ENCODE peak calls at places on chromosomes 6 and 20, in six cellular contexts. One of them, this sample, is unnamed.
A peak's percentile ranks its signal among the peaks of the same experiment; 100 is the strongest.

GRCh38 chr20:22385602-22386299 is 198.6 kb downstream of the FOXA2 start:
- DNase-seq in endothelial cell of umbilical vein: no peak
- DNase-seq in GM23248: peak; percentile 22
- DNase-seq in GM12878: no peak
- DNase-seq in H1: no peak
- DNase-seq in DND-41: no peak
- DNase-seq in this sample: peak; percentile 27

GRCh38 chr6:136066005-136066404 is 184.1 kb downstream of the MTFR2 start:
- DNase-seq in endothelial cell of umbilical vein: peak; percentile 50
- DNase-seq in GM12878: no peak
- DNase-seq in DND-41: no peak
- DNase-seq in H1: no peak
- DNase-seq in GM23248: peak; percentile 37
- DNase-seq in this sample: peak; percentile 51

GRCh38 chr20:51387125-51387865 is 155.2 kb downstream of the NFATC2 start:
- DNase-seq in GM12878: no peak
- DNase-seq in H1: no peak
- DNase-seq in endothelial cell of umbilical vein: peak; percentile 75
- DNase-seq in DND-41: no peak
- DNase-seq in GM23248: no peak
- DNase-seq in this sample: no peak

GRCh38 chr20:33963756-33964155 is 30.0 kb upstream of the RALY start:
- DNase-seq in endothelial cell of umbilical vein: no peak
- DNase-seq in GM12878: no peak
- DNase-seq in DND-41: no peak
- DNase-seq in GM23248: no peak
- DNase-seq in H1: no peak
- DNase-seq in this sample: no peak

GRCh38 chr6:167930300-167930699 is 67.2 kb upstream of the KIF25 start:
- DNase-seq in GM12878: no peak
- DNase-seq in endothelial cell of umbilical vein: no peak
- DNase-seq in DND-41: no peak
- DNase-seq in GM23248: peak; percentile 24
- DNase-seq in H1: no peak
- DNase-seq in this sample: no peak

GRCh38 chr6:149316740-149317655 is 514 bp upstream of the TAB2 start:
- DNase-seq in endothelial cell of umbilical vein: peak; percentile 90
- DNase-seq in GM12878: peak; percentile 57
- DNase-seq in DND-41: peak; percentile 93
- DNase-seq in H1: peak; percentile 66
- DNase-seq in GM23248: peak; percentile 97
- DNase-seq in this sample: peak; percentile 91

GRCh38 chr20:48400009-48400408 is 427.8 kb downstream of the PREX1 start:
- DNase-seq in H1: no peak
- DNase-seq in GM12878: no peak
- DNase-seq in DND-41: no peak
- DNase-seq in GM23248: no peak
- DNase-seq in endothelial cell of umbilical vein: no peak
- DNase-seq in this sample: no peak

GRCh38 chr6:137657351-137657911 is 163.2 kb upstream of the OLIG3 start:
- DNase-seq in DND-41: peak; percentile 86
- DNase-seq in GM23248: no peak
- DNase-seq in GM12878: no peak
- DNase-seq in H1: no peak
- DNase-seq in endothelial cell of umbilical vein: no peak
- DNase-seq in this sample: peak; percentile 20

GRCh38 chr6:31579546-31580445 is 2.4 kb downstream of the LTB start:
- DNase-seq in GM23248: no peak
- DNase-seq in DND-41: no peak
- DNase-seq in endothelial cell of umbilical vein: no peak
- DNase-seq in GM12878: no peak
- DNase-seq in H1: no peak
- DNase-seq in this sample: no peak

GRCh38 chr6:108544586-108544985 is 16.1 kb upstream of the FOXO3 start:
- DNase-seq in H1: no peak
- DNase-seq in GM12878: no peak
- DNase-seq in DND-41: no peak
- DNase-seq in endothelial cell of umbilical vein: no peak
- DNase-seq in GM23248: peak; percentile 39
- DNase-seq in this sample: no peak

GRCh38 chr6:30116724-30117123 is 3.8 kb upstream of the TRIM31 start:
- DNase-seq in DND-41: no peak
- DNase-seq in H1: no peak
- DNase-seq in endothelial cell of umbilical vein: no peak
- DNase-seq in GM12878: no peak
- DNase-seq in GM23248: no peak
- DNase-seq in this sample: no peak

GRCh38 chr6:116265081-116265829 is 11.4 kb upstream of the TSPYL4 start:
- DNase-seq in H1: no peak
- DNase-seq in GM23248: peak; percentile 60
- DNase-seq in GM12878: no peak
- DNase-seq in endothelial cell of umbilical vein: no peak
- DNase-seq in DND-41: no peak
- DNase-seq in this sample: peak; percentile 83

GRCh38 chr6:74603676-74604075 is 602.2 kb downstream of the COL12A1 start:
- DNase-seq in GM12878: no peak
- DNase-seq in endothelial cell of umbilical vein: no peak
- DNase-seq in DND-41: no peak
- DNase-seq in H1: no peak
- DNase-seq in GM23248: peak; percentile 52
- DNase-seq in this sample: no peak

DNA sequence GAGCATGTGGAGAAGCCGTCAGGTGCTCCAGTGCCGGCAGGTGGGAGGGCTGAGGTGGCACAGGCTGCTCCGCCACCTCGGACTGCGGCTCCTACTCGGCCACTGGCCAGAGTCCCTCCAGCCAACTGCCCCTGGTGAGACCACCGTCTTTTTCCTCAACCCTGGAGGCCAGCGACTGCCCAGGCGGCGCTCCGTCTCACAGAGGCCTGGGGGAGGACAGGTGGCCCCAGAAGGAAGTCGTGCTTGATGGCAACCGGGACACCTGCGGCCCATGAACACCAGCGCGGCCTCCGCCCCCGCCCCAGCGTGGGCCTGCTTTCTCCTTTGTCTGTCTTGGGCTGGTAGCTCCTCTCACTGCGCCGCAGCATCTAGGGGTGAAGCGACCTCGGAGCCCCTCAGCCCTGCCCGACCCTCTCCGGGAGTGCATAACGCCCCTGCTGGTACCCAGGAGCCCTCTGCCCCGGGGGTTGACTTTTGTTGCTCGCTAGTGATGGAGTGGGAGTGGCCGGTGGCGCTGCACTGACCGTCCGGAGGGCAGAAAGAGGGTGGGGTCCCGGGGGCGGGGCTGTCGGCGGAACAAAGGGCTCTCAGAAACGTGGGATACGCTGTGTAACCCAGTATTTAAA is 706 bp upstream of the TUBB2B start:
- DNase-seq in DND-41: no peak
- DNase-seq in endothelial cell of umbilical vein: no peak
- DNase-seq in H1: no peak
- DNase-seq in GM12878: no peak
- DNase-seq in GM23248: no peak
- DNase-seq in this sample: no peak
- TF ChIP-seq EZH2 in DND-41: no peak
- TF ChIP-seq EZH2 in endothelial cell of umbilical vein: no peak
- TF ChIP-seq EZH2 in H1: peak; percentile 25
- TF ChIP-seq EZH2 in GM12878: no peak
- TF ChIP-seq EZH2 in GM23248: no peak
- TF ChIP-seq EZH2 in this sample: peak; percentile 50

GRCh38 chr20:35909176-35909575 is 45.1 kb downstream of the SCAND1 start:
- DNase-seq in endothelial cell of umbilical vein: no peak
- DNase-seq in H1: no peak
- DNase-seq in GM23248: no peak
- DNase-seq in DND-41: no peak
- DNase-seq in GM12878: peak; percentile 20
- DNase-seq in this sample: no peak

GRCh38 chr20:35904982-35905663 is 49.2 kb downstream of the SCAND1 start:
- DNase-seq in endothelial cell of umbilical vein: no peak
- DNase-seq in H1: no peak
- DNase-seq in GM12878: no peak
- DNase-seq in DND-41: no peak
- DNase-seq in GM23248: no peak
- DNase-seq in this sample: no peak

GRCh38 chr20:35909796-35910195 is 44.5 kb downstream of the SCAND1 start:
- DNase-seq in DND-41: no peak
- DNase-seq in H1: no peak
- DNase-seq in endothelial cell of umbilical vein: no peak
- DNase-seq in GM23248: no peak
- DNase-seq in GM12878: no peak
- DNase-seq in this sample: no peak

GRCh38 chr20:35908007-35908406 is 46.3 kb downstream of the SCAND1 start:
- DNase-seq in endothelial cell of umbilical vein: no peak
- DNase-seq in GM23248: no peak
- DNase-seq in H1: no peak
- DNase-seq in GM12878: no peak
- DNase-seq in DND-41: no peak
- DNase-seq in this sample: no peak

GRCh38 chr20:35907017-35907685 is 47.2 kb downstream of the SCAND1 start:
- DNase-seq in endothelial cell of umbilical vein: peak; percentile 21
- DNase-seq in GM12878: no peak
- DNase-seq in DND-41: no peak
- DNase-seq in GM23248: no peak
- DNase-seq in H1: no peak
- DNase-seq in this sample: no peak
- H3K4me2 ChIP-seq in endothelial cell of umbilical vein: no peak overlapping the region
- H3K4me2 ChIP-seq in GM12878: no peak overlapping the region
- H3K4me2 ChIP-seq in DND-41: no peak overlapping the region
- H3K4me2 ChIP-seq in GM23248: no peak overlapping the region
- H3K4me2 ChIP-seq in H1: no peak overlapping the region
- H3K4me2 ChIP-seq in this sample: no peak overlapping the region

DNA sequence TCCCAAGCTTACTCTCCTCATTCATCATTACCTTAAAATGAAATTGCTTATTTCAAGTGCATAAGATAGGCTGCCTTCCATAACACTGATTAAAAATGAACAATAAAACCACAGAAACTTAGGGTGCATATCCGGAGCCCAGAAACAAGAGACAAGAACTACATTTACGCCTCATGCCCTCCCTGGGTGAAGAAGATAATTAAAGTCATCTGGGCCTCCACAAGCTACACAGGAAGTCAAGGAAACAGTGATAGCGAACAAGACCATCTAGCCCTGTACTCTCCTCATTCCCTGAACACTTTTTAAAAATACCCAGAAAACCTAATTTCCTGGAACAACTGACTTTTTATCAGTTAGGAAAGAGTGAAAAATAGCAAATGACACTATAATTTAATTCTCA is 6.3 kb downstream of the SOD2 start:
- DNase-seq in GM23248: no peak
- DNase-seq in endothelial cell of umbilical vein: no peak
- DNase-seq in H1: no peak
- DNase-seq in GM12878: no peak
- DNase-seq in DND-41: no peak
- DNase-seq in this sample: no peak
- H3K9ac ChIP-seq in GM23248: no peak overlapping the region
- H3K9ac ChIP-seq in endothelial cell of umbilical vein: no peak overlapping the region
- H3K9ac ChIP-seq in H1: no peak overlapping the region
- H3K9ac ChIP-seq in GM12878: no peak overlapping the region
- H3K9ac ChIP-seq in DND-41: no peak overlapping the region
- H3K9ac ChIP-seq in this sample: no peak overlapping the region

GRCh38 chr20:16729080-16729479 is 746 bp upstream of the SNRPB2 start:
- DNase-seq in GM23248: no peak
- DNase-seq in DND-41: no peak
- DNase-seq in H1: no peak
- DNase-seq in GM12878: no peak
- DNase-seq in endothelial cell of umbilical vein: no peak
- DNase-seq in this sample: no peak
- TF ChIP-seq EZH2 in GM23248: no peak
- TF ChIP-seq EZH2 in DND-41: no peak
- TF ChIP-seq EZH2 in H1: no peak
- TF ChIP-seq EZH2 in GM12878: no peak
- TF ChIP-seq EZH2 in endothelial cell of umbilical vein: no peak
- TF ChIP-seq EZH2 in this sample: no peak